ENCODE peak calls at places on chromosome 16, in four cellular contexts. M is tibial nerve, U is RWPE2, S is fibroblast of pulmonary artery. R is an unnamed sample.

GRCh38 chr16:61829631-61830030 is 206.6 kb downstream of the CDH8 start:
- DNase-seq in S (peak), U (no peak), M (no peak), R (peak)

GRCh38 chr16:54482892-54483574 is 196.4 kb upstream of the IRX3 start:
- DNase-seq in S (no peak), M (no peak), U (no peak), R (no peak)

GRCh38 chr16:11539635-11540034 is 47.1 kb downstream of the LITAF start:
- DNase-seq in M (no peak), U (no peak), S (no peak), R (no peak)

GRCh38 chr16:73094371-73094770 is 46.4 kb upstream of the ZFHX3 start:
- DNase-seq in M (no peak), S (no peak), U (no peak), R (no peak)

GRCh38 chr16:901715-902601 is 68.8 kb downstream of the LMF1 start:
- DNase-seq in U (peak), S (no peak), M (no peak), R (no peak)

GRCh38 chr16:72291121-72291520 is 119.2 kb upstream of the PMFBP1 start:
- DNase-seq in U (no peak), S (peak), M (no peak), R (no peak)

GRCh38 chr16:55433030-55433429 is 46.0 kb upstream of the MMP2 start:
- DNase-seq in S (no peak), U (no peak), M (no peak), R (no peak)

GRCh38 chr16:12868788-12869187 is 32.6 kb upstream of the SHISA9 start:
- DNase-seq in M (no peak), S (no peak), U (no peak), R (no peak)

GRCh38 chr16:31148896-31149295 is 970 bp downstream of the PRSS36 start:
- DNase-seq in M (no peak), U (no peak), S (no peak), R (no peak)

GRCh38 chr16:7501868-7502267 is 169.2 kb downstream of the RBFOX1 start:
- DNase-seq in M (no peak), U (no peak), S (no peak), R (no peak)

GRCh38 chr16:78045865-78046581 is 23.7 kb downstream of the CLEC3A start:
- DNase-seq in M (no peak), U (no peak), S (peak), R (peak)

GRCh38 chr16:79843631-79844043 is 243.1 kb upstream of the MAF start:
- DNase-seq in M (no peak), U (no peak), S (no peak), R (no peak)

GRCh38 chr16:52825882-52826281 is 226.8 kb downstream of the CHD9NB start:
- DNase-seq in S (no peak), U (no peak), M (no peak), R (no peak)

DNA sequence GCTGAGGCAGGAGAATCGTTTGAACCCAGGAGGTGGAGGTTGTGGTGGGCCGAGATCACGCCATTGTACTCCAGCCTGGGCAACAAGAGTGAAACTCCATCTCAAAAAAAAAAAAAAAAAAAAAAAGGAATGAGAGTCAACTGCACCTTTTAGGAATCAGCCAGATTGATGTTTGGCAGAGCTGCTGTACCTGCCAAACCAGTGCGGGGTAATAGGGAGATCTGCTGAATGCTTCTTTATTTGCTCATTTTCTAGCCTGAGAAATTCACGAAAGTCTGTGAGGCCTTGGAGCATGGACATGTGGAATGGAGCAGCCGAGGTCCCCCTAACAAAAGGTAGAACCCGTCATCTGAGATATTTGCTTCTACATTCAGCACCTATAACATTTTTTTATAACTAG is 18.4 kb downstream of the OGFOD1 start:
- DNase-seq in U (no peak), M (no peak), S (no peak), R (no peak)
- TF ChIP-seq CTCF in U (no peak), M (no peak), S (no peak), R (no peak)

DNA sequence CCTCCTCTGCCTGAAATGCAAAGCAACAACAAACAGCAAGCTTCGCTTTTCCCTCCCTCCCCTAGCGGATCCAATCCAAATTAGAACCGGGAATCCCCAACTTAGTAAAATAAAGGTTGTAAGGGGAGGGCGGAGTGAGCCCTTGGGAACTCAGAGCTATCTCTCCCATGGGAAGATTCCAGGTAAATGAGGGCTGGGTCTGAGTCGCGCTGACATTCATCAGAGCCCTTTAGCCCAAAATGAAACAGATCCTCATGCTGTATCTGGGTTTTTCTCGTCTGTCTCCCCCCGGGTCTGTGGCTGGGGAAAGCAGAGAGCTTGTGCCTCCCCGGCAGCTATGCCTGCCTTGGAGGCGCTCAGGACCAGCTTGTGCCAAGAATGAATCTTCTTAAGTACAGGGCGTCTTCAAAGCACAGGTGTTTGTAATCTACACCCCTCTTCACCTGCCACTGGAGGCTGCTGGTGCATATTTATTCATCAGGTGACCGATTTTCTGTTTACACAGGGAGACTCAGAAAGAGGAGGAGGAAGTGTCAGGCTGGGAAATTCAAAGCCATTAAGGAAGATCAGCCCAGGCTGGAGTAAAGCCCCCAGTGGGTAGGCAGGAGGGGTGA is 55.0 kb upstream of the GSE1 start:
- DNase-seq in M (no peak), S (no peak), U (no peak), R (no peak)
- H3K4me3 ChIP-seq in M (no peak), S (peak), U (peak), R (peak)

GRCh38 chr16:81697321-81697885 is 81.7 kb upstream of the PLCG2 start:
- DNase-seq in M (no peak), U (peak), S (peak), R (peak)
- TF ChIP-seq CTCF in M (peak), U (peak), S (peak), R (peak)

DNA sequence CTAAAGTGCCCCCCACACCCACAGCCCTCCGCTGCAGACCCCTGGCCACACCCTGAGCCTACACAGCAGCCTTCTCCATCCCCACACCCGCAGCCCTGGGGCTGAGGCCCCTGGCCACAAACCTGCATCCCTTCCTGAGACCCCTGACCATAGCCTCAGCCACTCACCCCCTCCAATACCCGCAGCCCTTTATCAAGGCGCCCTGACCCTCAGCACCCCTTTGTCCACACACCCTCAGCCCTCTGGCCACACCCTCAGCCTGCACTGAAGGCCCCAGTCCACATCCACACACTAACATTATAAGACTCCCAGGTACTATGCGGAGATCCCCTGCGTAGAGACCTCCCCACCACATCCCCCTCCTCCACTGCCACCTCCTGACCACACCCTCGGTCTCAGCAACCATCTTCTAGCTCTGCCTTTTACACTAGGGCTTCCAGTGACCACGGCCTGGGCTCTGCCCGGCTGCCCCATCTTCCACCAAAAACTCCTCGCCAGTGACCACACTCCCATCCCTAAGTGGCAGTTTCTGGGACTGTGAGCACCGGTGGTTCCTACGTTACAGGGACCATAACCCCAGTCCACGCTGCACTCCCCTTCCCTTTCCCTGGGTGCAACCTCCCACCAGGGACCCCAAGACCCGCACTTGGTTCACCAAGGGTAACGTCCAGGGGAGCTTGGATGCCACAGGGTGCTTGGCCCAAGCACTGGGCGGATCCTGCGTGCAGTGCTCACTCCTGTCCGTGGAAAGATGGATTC is 818 bp downstream of the TPPP3 start:
- DNase-seq in U (peak), S (no peak), M (no peak), R (no peak)
- H3K4me3 ChIP-seq in U (no peak), S (no peak), M (no peak), R (peak)

GRCh38 chr16:5042574-5043171 is 8.9 kb upstream of the NAGPA start:
- DNase-seq in M (no peak), U (peak), S (no peak), R (peak)
- TF ChIP-seq CTCF in M (no peak), U (no peak), S (no peak), R (peak)

GRCh38 chr16:20906225-20906870 is 5.8 kb downstream of the LYRM1 start:
- DNase-seq in M (no peak), U (no peak), S (peak), R (peak)

GRCh38 chr16:20903889-20904506 is 3.4 kb downstream of the LYRM1 start:
- DNase-seq in S (no peak), U (no peak), M (no peak), R (no peak)

GRCh38 chr16:20905576-20905975 is 5.0 kb downstream of the LYRM1 start:
- DNase-seq in S (peak), M (no peak), U (no peak), R (no peak)

GRCh38 chr16:20903116-20903888 is 2.7 kb downstream of the LYRM1 start:
- DNase-seq in S (no peak), M (no peak), U (no peak), R (no peak)

GRCh38 chr16:20904507-20905079 is 4.0 kb downstream of the LYRM1 start:
- DNase-seq in U (no peak), M (no peak), S (peak), R (peak)
- H3K4me3 ChIP-seq in U (no peak), M (no peak), S (no peak), R (no peak)